ENCODE peak calls at places on chromosomes 1 and 21, in nine cellular contexts. P is left lung; F is gastrocnemius medialis; I is dorsolateral prefrontal cortex; H is neural crest cell; W is CD8-positive, alpha-beta T cell; B is fibroblast of the aortic adventitia; J is mucosa of descending colon; O is cardiac muscle cell. S is an unnamed sample.

GRCh38 chr1:29810121-29811120 is 574.1 kb downstream of the PTPRU start:
- DNase-seq in I (no peak), J (no peak), B (no peak), O (no peak), P (no peak), W (no peak), H (no peak), F (no peak), S (no peak)

GRCh38 chr1:214569357-214570004 is 18.1 kb upstream of the PTPN14 start:
- DNase-seq in B (peak), F (no peak), J (no peak), O (peak), I (no peak), P (no peak), W (no peak), H (no peak), S (no peak)

GRCh38 chr1:16206547-16207317 is 5.7 kb downstream of the ARHGEF19 start:
- DNase-seq in F (peak), P (peak), W (peak), B (peak), J (peak), H (peak), I (peak), O (peak), S (peak)

GRCh38 chr1:87328121-87329050 is at the start of gene LMO4:
- DNase-seq in B (peak), I (peak), O (peak), P (peak), J (peak), W (peak), H (peak), F (peak), S (peak)

GRCh38 chr21:41650526-41651145 is 116.2 kb downstream of the RIPK4 start:
- DNase-seq in J (no peak), O (no peak), F (no peak), P (no peak), B (no peak), W (no peak), I (no peak), H (no peak), S (no peak)

GRCh38 chr1:207049974-207050391 is 1.0 kb downstream of the YOD1 start:
- DNase-seq in O (peak), P (no peak), H (peak), F (peak), W (peak), I (peak), B (peak), J (peak), S (no peak)

GRCh38 chr1:5996641-5997270 is 4.5 kb upstream of the NPHP4 start:
- DNase-seq in B (no peak), O (no peak), I (no peak), W (no peak), F (peak), H (no peak), P (no peak), J (no peak), S (no peak)

GRCh38 chr1:60709426-60709825 is 372.9 kb upstream of the NFIA start:
- DNase-seq in W (no peak), B (no peak), O (no peak), I (no peak), P (no peak), H (no peak), F (no peak), J (no peak), S (no peak)

GRCh38 chr1:197685785-197686184 is 89.5 kb downstream of the DENND1B start:
- DNase-seq in W (no peak), P (no peak), O (peak), F (no peak), I (no peak), J (no peak), H (no peak), B (peak), S (no peak)

GRCh38 chr21:28228624-28228995 is 764.1 kb downstream of the LTN1 start:
- DNase-seq in J (no peak), I (no peak), H (no peak), B (no peak), O (no peak), P (no peak), F (no peak), W (no peak), S (no peak)

GRCh38 chr1:183989604-183990003 is 47.9 kb downstream of the COLGALT2 start:
- DNase-seq in I (no peak), B (no peak), H (no peak), P (no peak), J (no peak), F (no peak), W (no peak), O (no peak), S (no peak)

GRCh38 chr1:107964397-107965111 is 426 bp downstream of the VAV3 start:
- DNase-seq in H (no peak), O (peak), P (peak), F (no peak), I (no peak), J (peak), W (no peak), B (no peak), S (peak)

GRCh38 chr21:43603230-43603626 is 56.1 kb downstream of the HSF2BP start:
- DNase-seq in P (peak), O (no peak), B (no peak), H (no peak), J (no peak), I (no peak), F (peak), W (no peak), S (no peak)

GRCh38 chr1:227886503-227886961 is 61.2 kb downstream of the WNT9A start:
- DNase-seq in I (no peak), B (no peak), W (no peak), J (no peak), P (peak), O (no peak), H (no peak), F (peak), S (peak)

GRCh38 chr1:229059671-229060079 is 211.2 kb upstream of the RAB4A start:
- DNase-seq in J (no peak), W (no peak), F (no peak), O (peak), H (no peak), P (no peak), I (no peak), B (peak), S (peak)

GRCh38 chr21:31743712-31744111 is 11.8 kb upstream of the SCAF4 start:
- DNase-seq in J (no peak), W (no peak), I (no peak), F (no peak), P (no peak), O (no peak), H (no peak), B (no peak), S (no peak)
- TF ChIP-seq CTCF in J (no peak), W (no peak), I (no peak), F (no peak), P (no peak), O (no peak), H (no peak), B (no peak), S (no peak)

DNA sequence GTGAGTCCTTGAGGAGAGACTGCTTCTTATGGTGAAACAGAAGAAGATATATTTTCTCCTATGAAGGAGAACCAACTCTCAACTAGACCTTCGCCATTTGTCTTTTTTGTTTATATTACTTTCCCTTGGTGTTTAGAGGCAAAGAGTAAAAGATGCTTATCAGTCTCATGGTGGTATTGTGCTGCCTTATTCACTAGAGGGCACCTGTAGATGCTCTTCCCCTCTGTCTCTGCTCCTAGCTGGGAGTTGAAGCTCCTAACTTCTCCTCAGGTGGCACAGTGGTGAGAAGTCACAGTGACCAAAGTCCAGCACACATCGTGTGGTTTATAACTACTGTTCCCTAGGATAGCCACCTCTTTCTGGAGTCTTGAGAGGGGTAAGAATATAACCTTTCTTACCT is 1359.6 kb downstream of the PLA2G4A start:
- DNase-seq in O (no peak), I (no peak), W (no peak), P (no peak), J (no peak), B (no peak), F (no peak), H (no peak), S (no peak)
- TF ChIP-seq CTCF in O (no peak), I (no peak), W (no peak), P (no peak), J (no peak), B (no peak), F (no peak), H (no peak), S (no peak)

DNA sequence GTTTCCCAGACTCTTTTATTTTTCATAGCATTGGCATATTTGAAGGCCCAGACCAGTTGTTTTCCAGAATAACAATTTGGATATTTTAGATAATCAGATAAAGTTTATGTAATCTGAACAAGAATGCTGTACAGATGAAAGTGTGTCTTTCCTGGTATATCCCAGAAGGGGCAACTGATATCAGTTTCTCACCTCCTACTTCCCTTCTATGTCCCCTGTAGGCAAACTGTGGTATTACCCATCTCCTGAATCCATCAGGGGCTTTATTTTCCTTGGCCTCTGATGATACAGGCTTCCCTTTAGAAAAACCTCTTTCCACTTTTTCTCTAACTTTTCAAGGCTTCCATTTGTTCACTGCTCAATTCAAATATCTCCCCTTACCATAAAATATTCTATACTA is 87.5 kb upstream of the RGS1 start:
- DNase-seq in J (no peak), O (no peak), H (no peak), W (no peak), B (no peak), P (no peak), F (no peak), I (no peak), S (no peak)
- TF ChIP-seq CTCF in J (no peak), O (no peak), H (peak), W (no peak), B (peak), P (no peak), F (no peak), I (no peak), S (peak)

GRCh38 chr1:52842643-52843310 is at the start of gene ZYG11A:
- DNase-seq in W (peak), F (no peak), O (peak), H (peak), J (peak), I (no peak), P (peak), B (peak), S (peak)
- TF ChIP-seq CTCF in W (peak), F (peak), O (peak), H (peak), J (no peak), I (no peak), P (peak), B (peak), S (peak)

S was measured in endothelial cell.